ENCODE peak calls at places on chromosome 5, in six cellular contexts. A is HFFc6; V is GM04504; F is activated B cell treated with CpG ODN at 0.5 μM for 24 hours; K is EL; C is stimulated activated CD4-positive, alpha-beta T cell treated with anti-CD3 and anti-CD28 coated beads, Interleukin-2, amount 100 ng/mL, for 48 hours. N is an unnamed sample.

GRCh38 chr5:56735845-56736641 is 79.3 kb upstream of the MAP3K1 start:
- DNase-seq in A (no peak), F (no peak), K (no peak), C (no peak), V (no peak), N (no peak)

GRCh38 chr5:56827043-56827442 is 11.7 kb downstream of the MAP3K1 start:
- DNase-seq in K (no peak), A (no peak), C (no peak), V (no peak), F (no peak), N (no peak)

GRCh38 chr5:18393546-18393945 is 759.3 kb downstream of the TAF11L14 start:
- DNase-seq in F (no peak), K (no peak), C (no peak), A (no peak), V (no peak), N (no peak)

GRCh38 chr5:137605377-137605776 is 106.3 kb upstream of the SPOCK1 start:
- DNase-seq in V (no peak), C (no peak), A (peak; percentile 23), K (peak; percentile 27), F (no peak), N (no peak)

GRCh38 chr5:133998807-133999206 is 6.0 kb downstream of the VDAC1 start:
- DNase-seq in F (no peak), K (no peak), C (no peak), V (no peak), A (no peak), N (no peak)

GRCh38 chr5:178895615-178896571 is at the start of gene ZFP2:
- DNase-seq in V (no peak), C (peak; percentile 15), K (peak; percentile 50), F (peak; percentile 41), A (no peak), N (peak; percentile 57)

GRCh38 chr5:61587120-61587519 is 255.1 kb downstream of the ZSWIM6 start:
- DNase-seq in F (no peak), C (no peak), K (peak; percentile 29), A (no peak), V (no peak), N (peak; percentile 10)

GRCh38 chr5:124513216-124513615 is 233.2 kb downstream of the ZNF608 start:
- DNase-seq in C (no peak), V (no peak), K (no peak), F (no peak), A (no peak), N (peak; percentile 35)

GRCh38 chr5:131282235-131282634 is 18.4 kb downstream of the CDC42SE2 start:
- DNase-seq in C (no peak), A (no peak), K (no peak), V (no peak), F (no peak), N (no peak)

GRCh38 chr5:125331987-125332628 is 585.7 kb upstream of the ZNF608 start:
- DNase-seq in C (no peak), F (no peak), V (no peak), K (no peak), A (no peak), N (no peak)

N was measured in mesenchymal stem cell.